ENCODE peak calls at places on chromosomes 2 and 18, in eight cellular contexts. S, H, L, I, Y, R, Q and V are unnamed samples. For H3K4me1 and H3K27me3, the result is how much of the 10 kb centered on the place peaks cover.

GRCh38 chr2:11802782-11803191 is 56.4 kb downstream of the LPIN1 start:
- DNase-seq in S (no peak), H (no peak), L (no peak), I (no peak), Y (no peak), R (no peak), Q (peak), V (no peak)

GRCh38 chr2:120904825-120905224 is 169.2 kb downstream of the GLI2 start:
- DNase-seq in S (no peak), H (no peak), L (no peak), I (no peak), Y (no peak), R (no peak), Q (no peak), V (peak)

GRCh38 chr2:85791704-85792565 is 38.1 kb downstream of the ATOH8 start:
- DNase-seq in S (no peak), H (no peak), L (no peak), I (no peak), Y (no peak), R (no peak), Q (no peak), V (no peak)

GRCh38 chr18:21303913-21304312 is 61.9 kb downstream of the GREB1L start:
- DNase-seq in S (no peak), H (no peak), L (no peak), I (no peak), Y (no peak), R (peak), Q (no peak), V (no peak)

GRCh38 chr18:51279367-51279984 is 82.0 kb upstream of the MEX3C start:
- DNase-seq in S (no peak), H (no peak), L (no peak), I (no peak), Y (no peak), R (no peak), Q (no peak), V (no peak)

GRCh38 chr2:23388292-23388691 is 3.3 kb downstream of the KLHL29 start:
- DNase-seq in S (no peak), H (no peak), L (no peak), I (no peak), Y (no peak), R (no peak), Q (no peak), V (no peak)

GRCh38 chr18:23871410-23871809 is 143.1 kb upstream of the TTC39C start:
- DNase-seq in S (no peak), H (peak), L (no peak), I (peak), Y (peak), R (no peak), Q (no peak), V (no peak)

GRCh38 chr2:126389446-126389845 is 266.5 kb upstream of the GYPC start:
- DNase-seq in S (no peak), H (no peak), L (no peak), I (no peak), Y (no peak), R (no peak), Q (no peak), V (no peak)

GRCh38 chr2:23988371-23988770 is 21.5 kb upstream of the MFSD2B start:
- DNase-seq in S (no peak), H (no peak), L (no peak), I (no peak), Y (no peak), R (no peak), Q (no peak), V (no peak)

GRCh38 chr2:192127434-192127833 is 67.3 kb downstream of the TMEFF2 start:
- DNase-seq in S (no peak), H (no peak), L (no peak), I (no peak), Y (no peak), R (no peak), Q (no peak), V (no peak)

GRCh38 chr2:197167608-197168287 is 142.8 kb downstream of the ANKRD44 start:
- DNase-seq in S (no peak), H (no peak), L (no peak), I (no peak), Y (no peak), R (no peak), Q (no peak), V (no peak)

GRCh38 chr18:58527116-58528010 is 101.5 kb downstream of the ALPK2 start:
- DNase-seq in S (no peak), H (no peak), L (no peak), I (no peak), Y (no peak), R (no peak), Q (no peak), V (no peak)

GRCh38 chr2:24617431-24617830 is 126.4 kb downstream of the NCOA1 start:
- DNase-seq in S (no peak), H (no peak), L (no peak), I (no peak), Y (no peak), R (no peak), Q (no peak), V (no peak)

GRCh38 chr2:77831471-77831870 is 309.3 kb upstream of the LRRTM4 start:
- DNase-seq in S (no peak), H (no peak), L (no peak), I (no peak), Y (no peak), R (no peak), Q (no peak), V (no peak)

GRCh38 chr2:69244889-69245288 is 142.1 kb downstream of the GFPT1 start:
- DNase-seq in S (no peak), H (no peak), L (no peak), I (no peak), Y (no peak), R (no peak), Q (no peak), V (no peak)

GRCh38 chr2:69241664-69242063 is 145.4 kb downstream of the GFPT1 start:
- DNase-seq in S (no peak), H (no peak), L (no peak), I (peak), Y (no peak), R (no peak), Q (no peak), V (no peak)

GRCh38 chr2:69241039-69241586 is 145.9 kb downstream of the GFPT1 start:
- DNase-seq in S (no peak), H (no peak), L (no peak), I (no peak), Y (no peak), R (no peak), Q (no peak), V (no peak)

GRCh38 chr2:69243652-69244051 is 143.4 kb downstream of the GFPT1 start:
- DNase-seq in S (no peak), H (no peak), L (no peak), I (no peak), Y (no peak), R (no peak), Q (no peak), V (no peak)

GRCh38 chr2:69242651-69243051 is 144.4 kb downstream of the GFPT1 start:
- DNase-seq in S (no peak), H (no peak), L (no peak), I (no peak), Y (no peak), R (no peak), Q (no peak), V (no peak)
- H3K4me1 ChIP-seq in S (under half), H (under half), L (under half), I (under half), Y (under half), R (under half), Q (under half), V (under half)

GRCh38 chr2:171436307-171436706 is 2.3 kb downstream of the DCAF17 start:
- DNase-seq in S (no peak), H (no peak), L (no peak), I (no peak), Y (no peak), R (no peak), Q (no peak), V (no peak)
- H3K27ac ChIP-seq in S (no peak), H (no peak), L (no peak), I (no peak), Y (no peak), R (no peak), Q (no peak), V (no peak)

GRCh38 chr2:94966689-94967088 is 58.8 kb upstream of the MAL start:
- DNase-seq in S (no peak), H (no peak), L (no peak), I (no peak), Y (no peak), R (no peak), Q (no peak), V (no peak)
- H3K27me3 ChIP-seq in S (under half), H (under half), L (under half), I (under half), Y (under half), R (under half), Q (under half), V (under half)

GRCh38 chr18:31451625-31452024 is 4.1 kb downstream of the DSG3 start:
- DNase-seq in S (no peak), H (peak), L (no peak), I (no peak), Y (no peak), R (no peak), Q (no peak), V (no peak)
- H3K4me1 ChIP-seq in S (under half), H (under half), L (under half), I (under half), Y (under half), R (under half), Q (under half), V (under half)

DNA sequence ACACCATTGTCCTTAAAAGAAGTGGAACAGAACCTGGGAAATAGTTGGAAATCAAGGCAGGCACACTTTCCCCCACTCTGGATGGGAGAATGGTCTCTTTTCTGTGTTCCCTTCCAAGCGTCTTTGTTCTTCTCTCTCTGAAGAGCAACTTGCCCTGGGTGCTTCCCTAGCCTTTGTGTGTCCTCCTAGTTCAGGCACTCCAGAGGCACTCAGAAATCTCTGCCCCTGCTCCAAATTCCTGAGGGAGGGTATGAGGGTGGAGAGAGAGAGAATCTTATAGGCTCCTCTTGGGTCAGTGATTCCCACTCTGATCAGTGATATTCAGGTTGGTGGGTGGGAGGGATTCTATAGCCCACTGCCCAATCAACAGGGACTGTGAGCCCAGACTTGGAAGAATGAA is 8.8 kb upstream of the SIX2 start:
- DNase-seq in S (no peak), H (no peak), L (no peak), I (no peak), Y (no peak), R (no peak), Q (peak), V (no peak)
- H3K27ac ChIP-seq in S (no peak), H (no peak), L (no peak), I (no peak), Y (no peak), R (no peak), Q (no peak), V (no peak)

DNA sequence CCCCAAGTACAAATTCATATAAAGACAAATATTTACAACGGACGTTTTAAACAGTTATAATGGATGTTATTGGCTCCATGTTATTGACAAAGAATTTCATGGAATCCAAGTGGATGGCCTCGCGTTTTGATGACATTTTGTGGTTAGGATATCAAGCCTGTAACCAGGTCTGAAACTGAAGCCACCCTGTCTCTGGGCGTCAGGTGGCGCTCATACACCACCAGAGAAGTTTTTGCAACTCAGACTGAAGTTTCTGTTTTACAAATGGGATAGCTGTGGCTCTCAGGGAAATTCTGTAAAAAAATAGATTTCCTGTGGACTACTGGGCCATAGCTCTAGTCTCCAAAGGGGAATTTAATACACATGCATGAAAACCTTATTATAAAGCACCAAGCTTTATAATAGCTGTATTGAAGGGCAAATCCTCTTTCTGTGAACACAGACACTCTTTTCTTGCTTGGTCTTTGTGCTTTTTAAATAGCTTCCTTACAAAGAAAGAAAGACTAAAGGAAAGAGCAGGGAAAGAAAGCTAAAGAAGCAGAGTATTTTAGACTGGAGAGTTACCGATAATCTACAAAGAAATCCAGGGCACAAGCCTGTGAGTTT is 86.7 kb downstream of the C18orf54 start:
- DNase-seq in S (peak), H (no peak), L (no peak), I (peak), Y (no peak), R (peak), Q (peak), V (peak)
- H3K27me3 ChIP-seq in S (under half), H (under half), L (under half), I (under half), Y (under half), R (under half), Q (under half), V (under half)

GRCh38 chr18:77106331-77106730 is 26.3 kb downstream of the MBP start:
- DNase-seq in S (no peak), H (no peak), L (no peak), I (no peak), Y (peak), R (no peak), Q (no peak), V (peak)
- H3K4me1 ChIP-seq in S (under half), H (under half), L (under half), I (under half), Y (half or more), R (under half), Q (under half), V (under half)

GRCh38 chr18:31098878-31099277 is 3.3 kb downstream of the DSC2 start:
- DNase-seq in S (no peak), H (no peak), L (no peak), I (no peak), Y (no peak), R (no peak), Q (no peak), V (no peak)
- H3K27ac ChIP-seq in S (no peak), H (peak), L (no peak), I (no peak), Y (no peak), R (no peak), Q (no peak), V (no peak)

GRCh38 chr2:102620367-102620766 is 1.0 kb downstream of the SLC9A2 start:
- DNase-seq in S (no peak), H (no peak), L (no peak), I (no peak), Y (no peak), R (peak), Q (peak), V (no peak)
- H3K27me3 ChIP-seq in S (under half), H (under half), L (under half), I (under half), Y (under half), R (under half), Q (half or more), V (under half)